ENCODE peak calls at places on chromosome 12, in eight cellular contexts. L, Q, U, S, W, Y, A and J are unnamed samples.

GRCh38 chr12:124744659-124745467 is 118.8 kb downstream of the SCARB1 start:
- DNase-seq in L (no peak), Q (no peak), U (peak; percentile 40), S (no peak), W (peak; percentile 76), Y (no peak), A (peak; percentile 79), J (no peak)

GRCh38 chr12:69511469-69511868 is 41.3 kb downstream of the FRS2 start:
- DNase-seq in L (no peak), Q (no peak), U (peak; percentile 48), S (no peak), W (no peak), Y (no peak), A (no peak), J (no peak)

GRCh38 chr12:101619868-101620761 is 25.3 kb downstream of the MYBPC1 start:
- DNase-seq in L (no peak), Q (no peak), U (no peak), S (peak; percentile 59), W (no peak), Y (no peak), A (no peak), J (no peak)

GRCh38 chr12:52010152-52010622 is 3.4 kb downstream of the TAMALIN start:
- DNase-seq in L (no peak), Q (no peak), U (peak; percentile 81), S (peak; percentile 61), W (no peak), Y (peak; percentile 79), A (peak; percentile 88), J (no peak)

GRCh38 chr12:27619308-27619707 is 76.9 kb upstream of the REP15 start:
- DNase-seq in L (peak; percentile 34), Q (no peak), U (peak; percentile 94), S (no peak), W (peak; percentile 81), Y (no peak), A (no peak), J (peak; percentile 51)

GRCh38 chr12:48780381-48781025 is 8.4 kb downstream of the ADCY6 start:
- DNase-seq in L (no peak), Q (no peak), U (no peak), S (peak; percentile 61), W (no peak), Y (no peak), A (no peak), J (no peak)

GRCh38 chr12:55681142-55682077 is 26.3 kb downstream of the ITGA7 start:
- DNase-seq in L (peak; percentile 37), Q (no peak), U (peak; percentile 65), S (peak; percentile 88), W (peak; percentile 87), Y (peak; percentile 84), A (no peak), J (no peak)

GRCh38 chr12:123389560-123390351 is 5.8 kb downstream of the KMT5A start:
- DNase-seq in L (peak; percentile 61), Q (no peak), U (peak; percentile 35), S (peak; percentile 76), W (no peak), Y (peak; percentile 88), A (peak; percentile 77), J (no peak)

GRCh38 chr12:106106892-106107291 is 31.9 kb downstream of the NUAK1 start:
- DNase-seq in L (peak; percentile 29), Q (no peak), U (peak; percentile 60), S (no peak), W (no peak), Y (no peak), A (no peak), J (no peak)

GRCh38 chr12:100404769-100405407 is 48.0 kb downstream of the SLC17A8 start:
- DNase-seq in L (peak; percentile 23), Q (no peak), U (peak; percentile 56), S (no peak), W (peak; percentile 84), Y (no peak), A (peak; percentile 38), J (no peak)

GRCh38 chr12:40156031-40156764 is 50.3 kb upstream of the SLC2A13 start:
- DNase-seq in L (no peak), Q (no peak), U (no peak), S (no peak), W (no peak), Y (no peak), A (no peak), J (no peak)

GRCh38 chr12:90940872-90941499 is 14.0 kb downstream of the CCER1 start:
- DNase-seq in L (no peak), Q (no peak), U (peak; percentile 85), S (no peak), W (peak; percentile 55), Y (no peak), A (peak; percentile 32), J (no peak)

GRCh38 chr12:41521872-41522379 is 333.8 kb downstream of the PDZRN4 start:
- DNase-seq in L (no peak), Q (peak; percentile 75), U (peak; percentile 91), S (no peak), W (no peak), Y (no peak), A (no peak), J (peak; percentile 85)

GRCh38 chr12:72273499-72273837 is 1.3 kb downstream of the TRHDE start:
- DNase-seq in L (no peak), Q (no peak), U (no peak), S (no peak), W (no peak), Y (no peak), A (no peak), J (no peak)
- H3K4me3 ChIP-seq in L (no peak overlapping the region), Q (peak overlapping the region; percentile 93), U (no peak overlapping the region), S (no peak overlapping the region), W (peak overlapping the region; percentile 59), Y (peak overlapping the region; percentile 55), A (peak overlapping the region; percentile 69), J (peak overlapping the region; percentile 80)

GRCh38 chr12:65699251-65699650 is 125.0 kb upstream of the HMGA2 start:
- DNase-seq in L (no peak), Q (no peak), U (peak; percentile 93), S (no peak), W (no peak), Y (no peak), A (no peak), J (no peak)
- H3K4me3 ChIP-seq in L (no peak overlapping the region), Q (no peak overlapping the region), U (no peak overlapping the region), S (no peak overlapping the region), W (no peak overlapping the region), Y (no peak overlapping the region), A (no peak overlapping the region), J (no peak overlapping the region)

GRCh38 chr12:54413284-54414190 is 5.5 kb downstream of the ITGA5 start:
- DNase-seq in L (no peak), Q (no peak), U (no peak), S (peak; percentile 50), W (no peak), Y (peak; percentile 83), A (no peak), J (no peak)
- H3K4me3 ChIP-seq in L (no peak overlapping the region), Q (peak overlapping the region; percentile 6), U (no peak overlapping the region), S (no peak overlapping the region), W (no peak overlapping the region), Y (peak overlapping the region; percentile 83), A (no peak overlapping the region), J (no peak overlapping the region)

GRCh38 chr12:46887870-46888269 is 62.1 kb upstream of the SLC38A4 start:
- DNase-seq in L (no peak), Q (peak; percentile 51), U (no peak), S (no peak), W (no peak), Y (no peak), A (no peak), J (no peak)

GRCh38 chr12:46888568-46888967 is 62.8 kb upstream of the SLC38A4 start:
- DNase-seq in L (no peak), Q (no peak), U (no peak), S (no peak), W (no peak), Y (no peak), A (no peak), J (no peak)

GRCh38 chr12:46891306-46891705 is 65.5 kb upstream of the SLC38A4 start:
- DNase-seq in L (no peak), Q (no peak), U (peak; percentile 28), S (no peak), W (no peak), Y (no peak), A (no peak), J (no peak)

GRCh38 chr12:46884362-46884761 is 58.6 kb upstream of the SLC38A4 start:
- DNase-seq in L (no peak), Q (no peak), U (no peak), S (no peak), W (no peak), Y (no peak), A (no peak), J (no peak)

GRCh38 chr12:46886541-46887041 is 60.8 kb upstream of the SLC38A4 start:
- DNase-seq in L (no peak), Q (peak; percentile 88), U (peak; percentile 61), S (no peak), W (no peak), Y (no peak), A (no peak), J (no peak)
- H3K4me3 ChIP-seq in L (no peak overlapping the region), Q (no peak overlapping the region), U (no peak overlapping the region), S (no peak overlapping the region), W (no peak overlapping the region), Y (no peak overlapping the region), A (no peak overlapping the region), J (no peak overlapping the region)

GRCh38 chr12:113075137-113075683 is 18.7 kb downstream of the DTX1 start:
- DNase-seq in L (no peak), Q (no peak), U (no peak), S (no peak), W (no peak), Y (no peak), A (no peak), J (no peak)
- H3K4me3 ChIP-seq in L (no peak overlapping the region), Q (no peak overlapping the region), U (no peak overlapping the region), S (no peak overlapping the region), W (no peak overlapping the region), Y (no peak overlapping the region), A (no peak overlapping the region), J (no peak overlapping the region)